ENCODE peak calls at places on chromosomes 1 and 21, in five cellular contexts. E is astrocyte of the cerebellum, B is pancreas, G is transverse colon, X is K562. V is an unnamed sample.

GRCh38 chr1:118985611-118986290 is 2.4 kb downstream of the TBX15 start:
- DNase-seq in E (no peak), B (no peak), G (no peak), X (no peak), V (peak)

GRCh38 chr1:66540434-66541032 is 6.6 kb downstream of the SGIP1 start:
- DNase-seq in E (peak), B (no peak), G (no peak), X (no peak), V (peak)

GRCh38 chr1:60388092-60388987 is 314.8 kb upstream of the C1orf87 start:
- DNase-seq in E (no peak), B (no peak), G (no peak), X (no peak), V (peak)

GRCh38 chr1:10283318-10283984 is 73.1 kb downstream of the KIF1B start:
- DNase-seq in E (no peak), B (no peak), G (no peak), X (peak), V (no peak)

GRCh38 chr1:4213599-4213998 is 313.5 kb upstream of the C1orf174 start:
- DNase-seq in E (no peak), B (no peak), G (no peak), X (no peak), V (no peak)

GRCh38 chr1:36497207-36497606 is 14.5 kb upstream of the CSF3R start:
- DNase-seq in E (no peak), B (no peak), G (no peak), X (no peak), V (peak)

GRCh38 chr1:27601771-27602509 is 2.0 kb downstream of the AHDC1 start:
- DNase-seq in E (no peak), B (peak), G (peak), X (no peak), V (peak)

GRCh38 chr1:150321826-150322166 is 463 bp downstream of the PRPF3 start:
- DNase-seq in E (no peak), B (no peak), G (no peak), X (no peak), V (no peak)

GRCh38 chr1:45815667-45816458 is 12.5 kb downstream of the MAST2 start:
- DNase-seq in E (no peak), B (no peak), G (no peak), X (no peak), V (peak)

GRCh38 chr1:205592443-205593003 is 39.3 kb downstream of the ELK4 start:
- DNase-seq in E (no peak), B (no peak), G (no peak), X (no peak), V (no peak)

GRCh38 chr1:44507490-44508396 is 102.7 kb downstream of the RNF220 start:
- DNase-seq in E (no peak), B (no peak), G (no peak), X (no peak), V (no peak)

GRCh38 chr1:153869486-153869885 is 53.3 kb downstream of the GATAD2B start:
- DNase-seq in E (no peak), B (no peak), G (no peak), X (no peak), V (no peak)

GRCh38 chr21:35764077-35764476 is 296.2 kb downstream of the SETD4 start:
- DNase-seq in E (no peak), B (no peak), G (no peak), X (no peak), V (no peak)

GRCh38 chr1:59404725-59405124 is 107.8 kb downstream of the FGGY start:
- DNase-seq in E (no peak), B (no peak), G (no peak), X (no peak), V (peak)

GRCh38 chr1:41847011-41847410 is 71.7 kb downstream of the HIVEP3 start:
- DNase-seq in E (no peak), B (no peak), G (no peak), X (no peak), V (no peak)

GRCh38 chr1:206544562-206545257 is 37.4 kb downstream of the RASSF5 start:
- DNase-seq in E (no peak), B (peak), G (peak), X (peak), V (peak)

GRCh38 chr1:86503477-86504129 is 34.9 kb downstream of the CLCA1 start:
- DNase-seq in E (no peak), B (no peak), G (peak), X (no peak), V (no peak)

GRCh38 chr1:99707535-99708142 is 58.8 kb downstream of the FRRS1 start:
- DNase-seq in E (peak), B (peak), G (peak), X (peak), V (peak)

GRCh38 chr1:90706437-90707362 is 10.4 kb downstream of the BARHL2 start:
- DNase-seq in E (no peak), B (no peak), G (no peak), X (no peak), V (peak)

GRCh38 chr1:197210426-197210825 is 57.6 kb upstream of the CRB1 start:
- DNase-seq in E (no peak), B (no peak), G (no peak), X (no peak), V (no peak)

GRCh38 chr1:39845569-39846566 is 37.4 kb downstream of the TRIT1 start:
- DNase-seq in E (peak), B (peak), G (peak), X (peak), V (peak)

GRCh38 chr1:248306103-248306502 is 2.9 kb upstream of the OR2T12 start:
- DNase-seq in E (no peak), B (no peak), G (no peak), X (no peak), V (no peak)

GRCh38 chr1:21397813-21398188 is 42.1 kb upstream of the NBPF3 start:
- DNase-seq in E (no peak), B (no peak), G (peak), X (peak), V (no peak)

GRCh38 chr1:39646232-39647081 is 7.0 kb upstream of the HEYL start:
- DNase-seq in E (no peak), B (peak), G (peak), X (peak), V (peak)

GRCh38 chr1:155080250-155081228 is 1.9 kb downstream of the EFNA3 start:
- DNase-seq in E (no peak), B (no peak), G (peak), X (peak), V (no peak)

GRCh38 chr1:244384066-244384465 is 67.6 kb downstream of the ADSS2 start:
- DNase-seq in E (no peak), B (no peak), G (no peak), X (no peak), V (no peak)

GRCh38 chr1:204369006-204369726 is 9.4 kb upstream of the PLEKHA6 start:
- DNase-seq in E (no peak), B (no peak), G (no peak), X (no peak), V (no peak)

GRCh38 chr1:150268342-150268705 is 492 bp downstream of the APH1A start:
- DNase-seq in E (no peak), B (peak), G (peak), X (peak), V (peak)

GRCh38 chr1:54305906-54306514 is 100.2 kb downstream of the SSBP3 start:
- DNase-seq in E (no peak), B (no peak), G (no peak), X (peak), V (no peak)

GRCh38 chr1:55622071-55622470 is 406.9 kb upstream of the USP24 start:
- DNase-seq in E (no peak), B (no peak), G (no peak), X (no peak), V (no peak)

GRCh38 chr1:202625416-202626360 is 84.6 kb downstream of the SYT2 start:
- DNase-seq in E (peak), B (peak), G (peak), X (peak), V (peak)

GRCh38 chr1:47545912-47546483 is 108.2 kb downstream of the FOXD2 start:
- DNase-seq in E (no peak), B (no peak), G (no peak), X (no peak), V (no peak)
- TF ChIP-seq CTCF in E (no peak), B (no peak), G (no peak), X (peak), V (no peak)

GRCh38 chr1:18805925-18806849 is 53.3 kb downstream of the TAS1R2 start:
- DNase-seq in E (no peak), B (no peak), G (no peak), X (no peak), V (peak)
- TF ChIP-seq CTCF in E (no peak), B (no peak), G (no peak), X (peak), V (no peak)

GRCh38 chr1:228474507-228474906 is 12.7 kb upstream of the RNF187 start:
- DNase-seq in E (no peak), B (no peak), G (no peak), X (no peak), V (no peak)

GRCh38 chr1:228471154-228471761 is 15.9 kb upstream of the RNF187 start:
- DNase-seq in E (no peak), B (no peak), G (no peak), X (no peak), V (no peak)

GRCh38 chr1:228472655-228473054 is 14.5 kb upstream of the RNF187 start:
- DNase-seq in E (no peak), B (no peak), G (no peak), X (no peak), V (peak)

GRCh38 chr1:228469413-228470162 is 17.6 kb upstream of the RNF187 start:
- DNase-seq in E (no peak), B (no peak), G (no peak), X (no peak), V (no peak)

DNA sequence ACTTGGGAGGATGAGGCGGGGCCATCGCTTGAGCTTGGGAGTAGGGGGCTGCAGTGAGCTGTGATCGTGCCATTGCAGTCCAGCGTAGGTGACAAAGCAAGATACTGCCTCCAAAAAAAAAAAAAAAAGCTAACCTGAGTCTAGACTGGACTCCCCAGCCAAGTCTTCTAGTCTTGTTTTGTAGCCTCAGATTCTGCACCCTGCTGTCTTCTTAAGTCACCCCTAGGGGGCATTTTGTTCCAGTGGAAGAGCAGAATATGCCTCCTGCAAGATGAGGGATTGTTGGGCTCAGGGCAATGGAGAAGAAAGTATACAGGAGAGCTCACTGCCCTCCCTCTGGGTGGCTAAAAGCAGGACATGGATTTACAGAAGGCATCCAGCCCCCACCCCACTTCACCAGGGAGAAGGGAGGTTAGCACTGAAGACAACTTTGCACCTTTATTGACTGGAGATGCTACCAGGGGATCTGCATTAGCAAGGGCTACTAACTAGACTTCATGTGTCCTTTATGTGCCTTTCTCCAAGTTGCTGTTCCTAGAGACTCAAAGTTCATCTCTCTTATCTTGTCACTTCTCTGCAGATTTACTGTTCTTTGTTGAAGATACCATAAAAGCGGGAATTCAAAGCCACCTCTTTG is 15.3 kb upstream of the RNF187 start:
- DNase-seq in E (no peak), B (no peak), G (no peak), X (peak), V (no peak)
- TF ChIP-seq CTCF in E (peak), B (no peak), G (peak), X (peak), V (peak)

DNA sequence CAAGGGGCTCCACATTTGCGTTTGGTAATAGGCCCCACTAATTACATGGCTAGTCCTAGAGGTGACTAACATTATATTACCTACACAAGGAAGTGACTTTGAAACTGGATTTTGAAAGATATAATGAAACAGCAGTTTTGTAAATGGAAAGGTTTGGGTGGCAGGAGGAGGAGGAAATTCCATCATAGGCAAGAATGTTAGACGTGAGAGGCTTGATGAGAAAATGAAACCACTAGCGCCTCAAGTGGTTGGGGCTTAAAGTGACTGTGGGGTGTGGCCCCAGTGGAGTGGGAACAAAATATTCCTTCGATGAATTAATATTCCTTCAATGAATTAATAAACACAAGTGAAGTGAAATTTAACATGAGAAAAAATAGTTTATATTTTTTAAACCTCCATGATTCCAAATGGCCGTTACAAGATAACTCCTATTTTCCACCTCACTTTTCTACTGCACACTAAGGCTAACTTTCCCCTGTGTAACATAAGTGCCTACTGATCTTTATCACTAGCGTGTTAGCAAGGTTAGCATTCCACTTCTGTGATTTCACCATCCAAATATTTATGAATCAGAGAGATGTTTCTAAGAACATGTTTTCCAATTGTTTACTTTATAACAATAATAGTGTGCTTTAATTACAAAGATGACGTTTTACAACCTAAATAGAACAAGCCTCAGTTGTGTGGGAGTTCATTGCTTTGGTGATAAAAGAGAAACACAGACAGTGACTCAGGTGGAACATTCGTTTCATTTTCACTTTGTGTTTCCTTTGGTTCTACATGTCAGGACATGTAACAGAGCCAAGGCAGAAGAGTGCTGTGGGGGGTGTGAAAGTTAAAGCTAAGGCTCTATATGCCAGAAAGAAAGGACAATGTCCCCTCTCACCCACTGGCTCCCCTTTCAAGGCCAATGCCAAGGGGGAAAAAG is 12.5 kb upstream of the ATF3 start:
- DNase-seq in E (peak), B (no peak), G (peak), X (peak), V (peak)
- TF ChIP-seq CTCF in E (peak), B (no peak), G (peak), X (peak), V (peak)

GRCh38 chr1:2574350-2574749 is 12.2 kb upstream of the PRXL2B start:
- DNase-seq in E (no peak), B (no peak), G (no peak), X (no peak), V (no peak)

GRCh38 chr1:2570261-2570794 is 14.2 kb downstream of the TNFRSF14 start:
- DNase-seq in E (no peak), B (no peak), G (no peak), X (no peak), V (no peak)

GRCh38 chr1:2573250-2573649 is 13.3 kb upstream of the PRXL2B start:
- DNase-seq in E (no peak), B (no peak), G (no peak), X (no peak), V (no peak)

GRCh38 chr1:2569060-2569459 is 12.9 kb downstream of the TNFRSF14 start:
- DNase-seq in E (no peak), B (no peak), G (no peak), X (no peak), V (no peak)

GRCh38 chr1:2571348-2571747 is 15.2 kb downstream of the TNFRSF14 start:
- DNase-seq in E (no peak), B (no peak), G (no peak), X (no peak), V (no peak)
- TF ChIP-seq CTCF in E (no peak), B (no peak), G (no peak), X (no peak), V (no peak)

GRCh38 chr1:117512728-117513321 is 93.0 kb upstream of the TENT5C start:
- DNase-seq in E (peak), B (no peak), G (no peak), X (peak), V (peak)
- TF ChIP-seq CTCF in E (peak), B (no peak), G (peak), X (peak), V (peak)

DNA sequence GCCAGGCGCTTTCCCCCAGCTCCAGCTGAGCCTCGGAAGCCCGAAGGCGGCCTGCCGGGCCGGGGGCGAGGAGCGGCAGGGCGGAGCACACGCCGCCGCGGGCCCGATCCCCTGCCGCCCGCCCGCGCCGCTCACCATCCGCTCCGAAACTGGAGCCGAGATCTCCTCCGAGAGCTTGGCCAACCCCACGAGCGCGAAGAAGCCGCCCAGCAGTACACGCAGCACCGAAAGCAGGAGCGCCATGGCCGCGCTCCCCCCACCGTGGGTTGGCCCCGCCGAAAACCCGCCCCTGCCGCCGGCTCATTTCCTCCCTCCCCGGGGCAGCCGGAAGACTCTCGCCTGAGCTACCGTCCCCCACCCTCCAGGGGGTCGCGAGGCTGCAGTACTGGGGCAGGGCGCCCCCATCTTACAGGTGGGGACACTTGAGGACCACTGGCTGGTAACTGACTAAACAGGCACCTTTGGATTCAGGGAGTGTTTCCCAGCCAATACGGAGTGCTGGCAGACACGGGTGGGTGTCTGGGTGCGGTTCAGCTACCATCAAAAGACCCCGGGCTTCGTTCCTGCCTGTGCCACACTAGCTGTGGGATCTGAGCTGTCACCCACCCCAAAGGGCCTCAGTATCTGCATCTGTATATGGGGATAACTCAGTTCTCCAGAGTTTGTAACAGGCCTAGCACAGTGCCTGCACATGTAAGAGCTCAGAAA is at the start of gene TMEM35B:
- DNase-seq in E (no peak), B (peak), G (peak), X (peak), V (peak)
- TF ChIP-seq CTCF in E (no peak), B (no peak), G (peak), X (no peak), V (no peak)

GRCh38 chr1:75991497-75992114 is 59.4 kb upstream of the ASB17 start:
- DNase-seq in E (peak), B (peak), G (peak), X (peak), V (peak)
- TF ChIP-seq CTCF in E (peak), B (peak), G (peak), X (peak), V (peak)

DNA sequence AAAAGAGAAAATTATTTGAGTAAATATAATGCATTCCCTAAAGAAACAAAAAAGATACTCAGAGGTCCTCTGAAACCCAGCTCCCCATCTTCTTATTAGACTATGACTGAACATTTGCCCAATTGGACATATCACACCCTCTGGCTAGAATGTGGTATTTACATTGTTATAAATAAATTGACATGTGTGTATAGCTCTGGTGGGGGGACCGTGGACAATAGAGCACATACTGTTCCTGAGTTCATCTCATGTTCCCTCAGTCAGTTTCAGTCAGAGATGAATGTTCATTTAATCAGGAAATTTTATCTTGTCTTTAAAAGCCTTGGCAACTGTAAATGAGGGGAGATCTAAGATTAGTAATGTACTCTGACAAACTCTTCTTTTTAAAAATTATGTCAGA is 459.3 kb upstream of the ADAMTS5 start:
- DNase-seq in E (no peak), B (no peak), G (no peak), X (no peak), V (no peak)
- TF ChIP-seq CTCF in E (no peak), B (no peak), G (no peak), X (no peak), V (no peak)